ENCODE peak calls at places on chromosomes 12 and 14, in eight cellular contexts. W is frontal cortex; X is stimulated activated CD4-positive, alpha-beta T cell treated with anti-CD3 and anti-CD28 coated beads, TNF-alpha, amount 100 ng/mL, for 1 hour; F is fibroblast of mammary gland; U is cardiac fibroblast; N is D341Med; Q is activated T-cell treated with anti-CD3 and anti-CD28 coated beads, Interleukin-2, amount 50 U/mL, for 72 hours; K is GM23248. T is an unnamed sample.

GRCh38 chr12:124952295-124952694 is 36.6 kb downstream of the DHX37 start:
- DNase-seq in W (no peak), N (peak; percentile 29), Q (no peak), U (no peak), F (no peak), K (no peak), X (no peak), T (no peak)

GRCh38 chr12:94152292-94153083 is 4.1 kb downstream of the PLXNC1 start:
- DNase-seq in K (no peak), Q (no peak), W (no peak), N (no peak), X (no peak), U (no peak), F (no peak), T (no peak)

GRCh38 chr12:90546511-90546910 is 408.5 kb downstream of the CCER1 start:
- DNase-seq in X (no peak), K (no peak), F (no peak), N (peak; percentile 37), Q (no peak), U (no peak), W (no peak), T (no peak)

GRCh38 chr14:100330396-100330931 is 7.3 kb downstream of the SLC25A47 start:
- DNase-seq in K (no peak), Q (peak; percentile 31), U (no peak), F (no peak), N (no peak), X (no peak), W (no peak), T (no peak)

GRCh38 chr14:52131640-52132320 is 62.9 kb upstream of the NID2 start:
- DNase-seq in W (peak; percentile 75), N (peak; percentile 84), X (peak; percentile 7), U (peak; percentile 98), F (peak; percentile 97), Q (peak; percentile 49), K (peak; percentile 96), T (peak; percentile 72)

GRCh38 chr12:92556141-92556540 is 146.6 kb upstream of the PLEKHG7 start:
- DNase-seq in K (no peak), Q (no peak), F (no peak), N (no peak), X (no peak), U (no peak), W (no peak), T (no peak)

GRCh38 chr12:78470354-78471195 is 394.0 kb upstream of the SYT1 start:
- DNase-seq in K (peak; percentile 63), F (peak; percentile 60), U (peak; percentile 49), N (peak; percentile 52), X (no peak), W (no peak), Q (no peak), T (no peak)

GRCh38 chr12:18250313-18250916 is 10.9 kb upstream of the PIK3C2G start:
- DNase-seq in Q (no peak), X (no peak), W (peak; percentile 10), F (peak; percentile 74), U (peak; percentile 84), K (peak; percentile 84), N (peak; percentile 38), T (peak; percentile 4)

GRCh38 chr12:116528498-116528897 is 30.7 kb upstream of the MAP1LC3B2 start:
- DNase-seq in W (no peak), K (peak; percentile 42), X (no peak), F (peak; percentile 51), U (peak; percentile 25), N (no peak), Q (no peak), T (no peak)

GRCh38 chr14:25118671-25119070 is 68.7 kb upstream of the STXBP6 start:
- DNase-seq in Q (no peak), W (no peak), F (no peak), K (no peak), U (no peak), N (no peak), X (no peak), T (no peak)

GRCh38 chr14:23034498-23035302 is at the start of gene PSMB5:
- DNase-seq in X (peak; percentile 65), U (peak; percentile 96), F (peak; percentile 95), K (peak; percentile 98), Q (peak; percentile 93), W (peak; percentile 76), N (peak; percentile 90), T (peak; percentile 96)

GRCh38 chr14:64970776-64971451 is 1.2 kb downstream of the RAB15 start:
- DNase-seq in W (no peak), N (no peak), F (no peak), Q (no peak), X (no peak), U (no peak), K (peak; percentile 20), T (no peak)

GRCh38 chr14:104211242-104211641 is 72.9 kb downstream of the KIF26A start:
- DNase-seq in U (no peak), Q (no peak), W (no peak), F (no peak), N (no peak), K (no peak), X (no peak), T (no peak)

GRCh38 chr14:88005978-88006851 is 1.3 kb downstream of the GPR65 start:
- DNase-seq in W (no peak), X (peak; percentile 18), K (no peak), Q (peak; percentile 80), F (peak; percentile 13), U (no peak), N (no peak), T (peak; percentile 85)

GRCh38 chr14:91897121-91897701 is 29.9 kb upstream of the TC2N start:
- DNase-seq in N (no peak), F (peak; percentile 75), Q (no peak), X (no peak), W (no peak), U (peak; percentile 92), K (peak; percentile 93), T (no peak)

GRCh38 chr12:131442337-131442918 is 268.5 kb upstream of the SFSWAP start:
- DNase-seq in N (no peak), F (no peak), W (no peak), K (no peak), U (no peak), Q (no peak), X (no peak), T (no peak)

GRCh38 chr14:82755923-82756322 is 1222.3 kb upstream of the SEL1L start:
- DNase-seq in K (no peak), W (no peak), Q (no peak), F (no peak), X (no peak), U (no peak), N (no peak), T (no peak)

GRCh38 chr12:46377678-46378077 is 5.1 kb upstream of the SLC38A2 start:
- DNase-seq in K (peak; percentile 83), W (no peak), N (no peak), U (no peak), X (no peak), F (peak; percentile 73), Q (peak; percentile 47), T (peak; percentile 43)

GRCh38 chr12:24948816-24949722 is at the start of gene BCAT1:
- DNase-seq in N (peak; percentile 85), Q (peak; percentile 72), K (peak; percentile 92), U (peak; percentile 87), W (no peak), F (peak; percentile 77), X (peak; percentile 19), T (peak; percentile 35)

GRCh38 chr14:77248666-77249065 is 22.3 kb downstream of the NGB start:
- DNase-seq in F (peak; percentile 6), X (no peak), W (no peak), Q (no peak), U (no peak), N (no peak), K (no peak), T (no peak)

GRCh38 chr12:4556730-4557519 is 5.1 kb upstream of the DYRK4 start:
- DNase-seq in F (no peak), U (no peak), N (no peak), Q (no peak), W (no peak), X (no peak), K (no peak), T (no peak)

GRCh38 chr14:95577067-95577800 is 42.4 kb downstream of the GLRX5 start:
- DNase-seq in Q (no peak), K (no peak), W (no peak), F (no peak), U (no peak), X (no peak), N (no peak), T (no peak)

GRCh38 chr12:109473006-109473405 is 4.1 kb downstream of the KCTD10 start:
- DNase-seq in W (no peak), N (no peak), Q (no peak), K (no peak), X (no peak), F (no peak), U (no peak), T (no peak)

GRCh38 chr12:56801661-56802622 is 38.8 kb downstream of the HSD17B6 start:
- DNase-seq in X (no peak), U (no peak), W (no peak), F (peak; percentile 4), K (no peak), N (no peak), Q (no peak), T (no peak)

GRCh38 chr14:74542056-74542685 is 48.6 kb downstream of the ISCA2 start:
- DNase-seq in W (no peak), X (no peak), Q (no peak), N (no peak), U (no peak), F (no peak), K (no peak), T (no peak)

GRCh38 chr12:93061414-93062099 is 132.5 kb upstream of the EEA1 start:
- DNase-seq in W (peak; percentile 11), Q (no peak), U (peak; percentile 42), X (no peak), K (peak; percentile 9), N (peak; percentile 63), F (no peak), T (no peak)

GRCh38 chr12:101863971-101864370 is 13.4 kb upstream of the DRAM1 start:
- DNase-seq in U (no peak), F (no peak), N (no peak), W (no peak), Q (no peak), K (peak; percentile 65), X (no peak), T (no peak)

GRCh38 chr14:68075382-68076029 is 255.9 kb downstream of the RAD51B start:
- DNase-seq in Q (no peak), F (no peak), X (no peak), U (no peak), W (no peak), N (no peak), K (no peak), T (no peak)

GRCh38 chr12:6222009-6222702 is 22.0 kb downstream of the CD9 start:
- DNase-seq in U (peak; percentile 23), X (no peak), N (no peak), K (no peak), Q (no peak), F (no peak), W (no peak), T (no peak)

GRCh38 chr12:27343255-27344000 is 10.8 kb downstream of the BMAL2 start:
- DNase-seq in W (no peak), X (no peak), Q (no peak), U (peak; percentile 81), K (peak; percentile 94), F (peak; percentile 89), N (no peak), T (no peak)

GRCh38 chr12:29519585-29520182 is 22.2 kb upstream of the OVCH1 start:
- DNase-seq in Q (no peak), U (peak; percentile 79), F (peak; percentile 71), X (no peak), N (peak; percentile 39), W (no peak), K (peak; percentile 56), T (peak; percentile 57)

GRCh38 chr12:581746-582145 is 81.5 kb downstream of the NINJ2 start:
- DNase-seq in Q (no peak), W (no peak), F (no peak), N (no peak), K (no peak), X (no peak), U (no peak), T (no peak)

GRCh38 chr14:103125098-103126070 is 2.1 kb downstream of the TNFAIP2 start:
- DNase-seq in K (no peak), W (no peak), U (no peak), Q (no peak), X (no peak), N (no peak), F (no peak), T (no peak)

GRCh38 chr14:55721353-55721752 is 141.3 kb downstream of the KTN1 start:
- DNase-seq in Q (no peak), N (no peak), X (no peak), F (peak; percentile 94), K (peak; percentile 80), W (no peak), U (peak; percentile 94), T (no peak)

T was measured in activated naive CD4-positive, alpha-beta T cell treated with anti-CD3 and anti-CD28 coated beads for 36 hours.